ENCODE peak calls at places on chromosome 16, in five cellular contexts. One of them, this sample, is unnamed.

GRCh38 chr16:26885674-26886073 is 181.1 kb upstream of the C16orf82 start:
- DNase-seq in IMR-90: no peak
- DNase-seq in K562: no peak
- DNase-seq in HepG2: no peak
- DNase-seq in GM12878: no peak
- DNase-seq in this sample: no peak

GRCh38 chr16:81315271-81316175 is 761 bp downstream of the GAN start:
- DNase-seq in HepG2: peak; percentile 32
- DNase-seq in GM12878: no peak
- DNase-seq in IMR-90: peak; percentile 51
- DNase-seq in K562: peak; percentile 71
- DNase-seq in this sample: peak; percentile 78

GRCh38 chr16:54582631-54583250 is 296.2 kb upstream of the IRX3 start:
- DNase-seq in IMR-90: no peak
- DNase-seq in GM12878: no peak
- DNase-seq in K562: no peak
- DNase-seq in HepG2: no peak
- DNase-seq in this sample: no peak

GRCh38 chr16:70483426-70483825 is 29.0 kb downstream of the FCSK start:
- DNase-seq in GM12878: peak; percentile 59
- DNase-seq in IMR-90: no peak
- DNase-seq in K562: no peak
- DNase-seq in HepG2: no peak
- DNase-seq in this sample: no peak

GRCh38 chr16:56999409-57000270 is 10.3 kb downstream of the NLRC5 start:
- DNase-seq in HepG2: no peak
- DNase-seq in GM12878: no peak
- DNase-seq in IMR-90: no peak
- DNase-seq in K562: no peak
- DNase-seq in this sample: no peak

GRCh38 chr16:3945751-3946603 is 65.5 kb upstream of the CREBBP start:
- DNase-seq in IMR-90: peak; percentile 99
- DNase-seq in GM12878: no peak
- DNase-seq in HepG2: peak; percentile 20
- DNase-seq in K562: no peak
- DNase-seq in this sample: no peak

GRCh38 chr16:52629296-52629695 is 82.4 kb upstream of the TOX3 start:
- DNase-seq in K562: no peak
- DNase-seq in IMR-90: no peak
- DNase-seq in GM12878: no peak
- DNase-seq in HepG2: no peak
- DNase-seq in this sample: no peak

GRCh38 chr16:4317471-4318170 is 1.8 kb downstream of the GLIS2 start:
- DNase-seq in K562: no peak
- DNase-seq in IMR-90: no peak
- DNase-seq in HepG2: no peak
- DNase-seq in GM12878: no peak
- DNase-seq in this sample: no peak

GRCh38 chr16:63614421-63614820 is 1507.4 kb downstream of the CDH11 start:
- DNase-seq in GM12878: no peak
- DNase-seq in K562: no peak
- DNase-seq in HepG2: no peak
- DNase-seq in IMR-90: no peak
- DNase-seq in this sample: no peak

GRCh38 chr16:26648851-26649250 is 417.9 kb upstream of the C16orf82 start:
- DNase-seq in IMR-90: no peak
- DNase-seq in K562: no peak
- DNase-seq in GM12878: no peak
- DNase-seq in HepG2: no peak
- DNase-seq in this sample: no peak

GRCh38 chr16:15650698-15651161 is 685 bp downstream of the NDE1 start:
- DNase-seq in K562: peak; percentile 80
- DNase-seq in IMR-90: peak; percentile 13
- DNase-seq in GM12878: no peak
- DNase-seq in HepG2: no peak
- DNase-seq in this sample: peak; percentile 51

GRCh38 chr16:5971106-5971505 is 873.5 kb upstream of the EEF2KMT start:
- DNase-seq in GM12878: no peak
- DNase-seq in IMR-90: no peak
- DNase-seq in HepG2: no peak
- DNase-seq in K562: no peak
- DNase-seq in this sample: no peak

GRCh38 chr16:77721752-77722314 is 481 bp upstream of the NUDT7 start:
- DNase-seq in HepG2: no peak
- DNase-seq in IMR-90: no peak
- DNase-seq in GM12878: no peak
- DNase-seq in K562: no peak
- DNase-seq in this sample: no peak

GRCh38 chr16:27446721-27447120 is 44.7 kb downstream of the IL21R start:
- DNase-seq in GM12878: no peak
- DNase-seq in IMR-90: no peak
- DNase-seq in K562: no peak
- DNase-seq in HepG2: no peak
- DNase-seq in this sample: no peak

GRCh38 chr16:87252269-87252970 is 64.8 kb downstream of the C16orf95 start:
- DNase-seq in HepG2: no peak
- DNase-seq in IMR-90: no peak
- DNase-seq in GM12878: no peak
- DNase-seq in K562: no peak
- DNase-seq in this sample: no peak

GRCh38 chr16:54673353-54673752 is 257.3 kb upstream of the IRX5 start:
- DNase-seq in HepG2: no peak
- DNase-seq in GM12878: no peak
- DNase-seq in K562: no peak
- DNase-seq in IMR-90: no peak
- DNase-seq in this sample: no peak

GRCh38 chr16:84673561-84673960 is 25.2 kb downstream of the KLHL36 start:
- DNase-seq in HepG2: no peak
- DNase-seq in GM12878: no peak
- DNase-seq in IMR-90: no peak
- DNase-seq in K562: no peak
- DNase-seq in this sample: no peak
- TF ChIP-seq MXI1 in HepG2: no peak
- TF ChIP-seq MXI1 in GM12878: no peak
- TF ChIP-seq MXI1 in IMR-90: no peak
- TF ChIP-seq MXI1 in K562: no peak
- TF ChIP-seq MXI1 in this sample: no peak

DNA sequence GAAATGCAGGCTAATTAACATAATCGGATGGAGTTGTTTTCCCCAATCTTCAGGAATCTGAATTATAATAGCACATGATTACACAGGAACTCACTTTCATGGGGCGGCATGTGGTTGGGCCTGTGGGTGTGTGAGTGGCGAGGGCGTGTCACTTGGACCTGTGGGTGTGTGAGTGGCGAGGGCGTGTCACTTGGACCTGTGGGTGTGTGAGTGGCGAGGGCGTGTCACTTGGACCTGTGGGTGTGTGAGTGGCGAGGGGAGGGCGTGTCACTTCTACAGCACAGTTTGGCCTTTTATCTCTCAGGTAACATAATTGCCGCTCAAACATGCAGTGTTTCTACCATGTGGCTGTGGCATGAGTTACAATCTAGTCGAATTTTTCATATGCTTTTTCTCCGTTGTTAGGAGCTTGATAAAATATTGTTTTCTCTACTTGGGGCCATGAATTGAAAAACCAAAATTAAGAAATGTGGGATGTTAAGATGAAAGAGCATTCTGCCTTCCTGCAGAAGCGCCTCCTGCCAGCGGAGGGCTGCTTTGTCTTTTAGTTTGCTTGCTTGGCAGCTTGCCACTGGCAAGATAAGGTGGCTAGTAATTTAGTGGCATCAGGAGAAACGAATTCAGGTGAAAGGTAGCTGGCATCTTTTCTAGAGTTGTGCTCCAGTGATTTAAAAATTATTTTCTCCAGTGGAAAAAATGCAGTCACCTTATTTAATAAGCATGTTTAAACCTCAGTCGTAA is 36.2 kb downstream of the USP10 start:
- DNase-seq in HepG2: peak; percentile 46
- DNase-seq in IMR-90: no peak
- DNase-seq in GM12878: no peak
- DNase-seq in K562: no peak
- DNase-seq in this sample: peak; percentile 51
- TF ChIP-seq MXI1 in HepG2: no peak
- TF ChIP-seq MXI1 in IMR-90: no peak
- TF ChIP-seq MXI1 in GM12878: no peak
- TF ChIP-seq MXI1 in K562: no peak
- TF ChIP-seq MXI1 in this sample: no peak

GRCh38 chr16:8712589-8713361 is 38.4 kb downstream of the ABAT start:
- DNase-seq in IMR-90: no peak
- DNase-seq in K562: peak; percentile 3
- DNase-seq in HepG2: no peak
- DNase-seq in GM12878: no peak
- DNase-seq in this sample: peak; percentile 86
- TF ChIP-seq MXI1 in IMR-90: no peak
- TF ChIP-seq MXI1 in K562: no peak
- TF ChIP-seq MXI1 in HepG2: no peak
- TF ChIP-seq MXI1 in GM12878: no peak
- TF ChIP-seq MXI1 in this sample: peak; percentile 58

DNA sequence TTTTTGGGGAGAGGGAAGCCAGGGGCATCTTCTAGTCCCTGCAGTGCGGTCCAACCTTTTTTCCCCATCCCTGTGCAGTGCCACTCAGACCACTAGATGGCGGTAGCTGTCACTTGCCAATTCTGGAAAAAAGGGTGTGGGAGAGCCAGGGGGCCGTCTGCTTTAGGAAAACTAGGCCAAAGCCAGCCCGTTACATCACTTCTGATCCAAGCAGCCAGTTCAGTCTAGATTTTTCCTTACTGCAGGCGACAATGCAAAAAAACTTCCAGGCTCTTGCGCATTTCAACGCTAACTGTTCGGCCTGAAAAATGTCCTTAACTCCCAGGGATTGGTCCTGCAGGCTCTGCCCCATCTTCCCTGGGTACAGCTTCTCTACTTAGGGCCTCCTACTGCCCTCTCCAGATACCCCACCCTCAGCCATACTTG is 69.2 kb upstream of the CES5A start:
- DNase-seq in IMR-90: peak; percentile 55
- DNase-seq in GM12878: no peak
- DNase-seq in K562: peak; percentile 67
- DNase-seq in HepG2: peak; percentile 50
- DNase-seq in this sample: peak; percentile 68
- TF ChIP-seq MXI1 in IMR-90: no peak
- TF ChIP-seq MXI1 in GM12878: no peak
- TF ChIP-seq MXI1 in K562: no peak
- TF ChIP-seq MXI1 in HepG2: no peak
- TF ChIP-seq MXI1 in this sample: no peak

GRCh38 chr16:24844101-24845030 is 1.4 kb upstream of the SLC5A11 start:
- DNase-seq in K562: peak; percentile 93
- DNase-seq in HepG2: peak; percentile 90
- DNase-seq in GM12878: no peak
- DNase-seq in IMR-90: peak; percentile 28
- DNase-seq in this sample: no peak
- TF ChIP-seq MXI1 in K562: peak; percentile 26
- TF ChIP-seq MXI1 in HepG2: peak; percentile 30
- TF ChIP-seq MXI1 in GM12878: no peak
- TF ChIP-seq MXI1 in IMR-90: no peak
- TF ChIP-seq MXI1 in this sample: no peak

DNA sequence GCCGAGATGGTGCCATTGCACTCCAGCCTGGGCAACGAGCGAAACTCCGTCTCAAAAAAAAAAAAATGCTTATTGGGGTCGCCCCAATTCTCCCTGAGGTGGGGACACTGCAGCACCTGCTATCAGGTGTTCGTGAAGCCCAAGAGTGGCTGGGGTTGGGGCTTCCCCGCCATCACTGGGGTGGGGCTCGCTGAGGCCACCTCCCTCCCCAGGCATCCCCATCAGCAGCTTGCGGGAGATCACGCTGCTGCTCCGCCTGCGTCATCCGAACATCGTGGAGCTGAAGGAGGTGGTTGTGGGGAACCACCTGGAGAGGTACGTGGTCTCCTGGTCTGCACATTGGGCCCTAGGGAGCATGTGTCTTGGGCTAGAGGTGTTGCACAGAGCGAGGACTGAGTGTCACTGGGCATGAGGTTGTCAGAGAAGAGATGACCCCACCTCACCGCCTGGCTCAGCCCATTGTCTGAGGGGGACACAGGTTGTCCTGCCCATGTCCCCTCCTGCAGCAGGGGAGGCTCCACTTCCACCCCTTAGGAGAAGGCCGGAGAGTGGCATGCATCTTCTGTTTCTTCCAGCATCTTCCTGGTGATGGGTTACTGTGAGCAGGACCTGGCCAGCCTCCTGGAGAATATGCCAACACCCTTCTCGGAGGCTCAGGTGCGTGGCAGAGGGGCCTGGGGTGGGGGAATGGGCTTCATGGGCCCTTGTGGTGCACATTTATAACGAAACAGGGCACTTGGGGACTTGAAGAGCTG is 4.9 kb downstream of the CDK10 start:
- DNase-seq in GM12878: no peak
- DNase-seq in K562: no peak
- DNase-seq in HepG2: no peak
- DNase-seq in IMR-90: no peak
- DNase-seq in this sample: peak; percentile 12
- TF ChIP-seq MXI1 in GM12878: no peak
- TF ChIP-seq MXI1 in K562: no peak
- TF ChIP-seq MXI1 in HepG2: no peak
- TF ChIP-seq MXI1 in IMR-90: no peak
- TF ChIP-seq MXI1 in this sample: no peak

GRCh38 chr16:13634253-13634652 is 285.7 kb upstream of the ERCC4 start:
- DNase-seq in HepG2: no peak
- DNase-seq in K562: no peak
- DNase-seq in IMR-90: no peak
- DNase-seq in GM12878: no peak
- DNase-seq in this sample: no peak
- TF ChIP-seq MXI1 in HepG2: no peak
- TF ChIP-seq MXI1 in K562: no peak
- TF ChIP-seq MXI1 in IMR-90: no peak
- TF ChIP-seq MXI1 in GM12878: no peak
- TF ChIP-seq MXI1 in this sample: no peak

GRCh38 chr16:68762996-68763756 is 26.1 kb downstream of the CDH1 start:
- DNase-seq in HepG2: no peak
- DNase-seq in GM12878: no peak
- DNase-seq in IMR-90: no peak
- DNase-seq in K562: no peak
- DNase-seq in this sample: no peak
- TF ChIP-seq MXI1 in HepG2: no peak
- TF ChIP-seq MXI1 in GM12878: no peak
- TF ChIP-seq MXI1 in IMR-90: no peak
- TF ChIP-seq MXI1 in K562: no peak
- TF ChIP-seq MXI1 in this sample: no peak

DNA sequence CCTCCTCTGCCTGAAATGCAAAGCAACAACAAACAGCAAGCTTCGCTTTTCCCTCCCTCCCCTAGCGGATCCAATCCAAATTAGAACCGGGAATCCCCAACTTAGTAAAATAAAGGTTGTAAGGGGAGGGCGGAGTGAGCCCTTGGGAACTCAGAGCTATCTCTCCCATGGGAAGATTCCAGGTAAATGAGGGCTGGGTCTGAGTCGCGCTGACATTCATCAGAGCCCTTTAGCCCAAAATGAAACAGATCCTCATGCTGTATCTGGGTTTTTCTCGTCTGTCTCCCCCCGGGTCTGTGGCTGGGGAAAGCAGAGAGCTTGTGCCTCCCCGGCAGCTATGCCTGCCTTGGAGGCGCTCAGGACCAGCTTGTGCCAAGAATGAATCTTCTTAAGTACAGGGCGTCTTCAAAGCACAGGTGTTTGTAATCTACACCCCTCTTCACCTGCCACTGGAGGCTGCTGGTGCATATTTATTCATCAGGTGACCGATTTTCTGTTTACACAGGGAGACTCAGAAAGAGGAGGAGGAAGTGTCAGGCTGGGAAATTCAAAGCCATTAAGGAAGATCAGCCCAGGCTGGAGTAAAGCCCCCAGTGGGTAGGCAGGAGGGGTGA is 55.0 kb upstream of the GSE1 start:
- DNase-seq in IMR-90: no peak
- DNase-seq in HepG2: no peak
- DNase-seq in K562: peak; percentile 58
- DNase-seq in GM12878: no peak
- DNase-seq in this sample: no peak
- TF ChIP-seq MXI1 in IMR-90: no peak
- TF ChIP-seq MXI1 in HepG2: no peak
- TF ChIP-seq MXI1 in K562: no peak
- TF ChIP-seq MXI1 in GM12878: no peak
- TF ChIP-seq MXI1 in this sample: no peak

This sample was measured in SK-N-SH.